ENCODE peak calls at places on chromosomes 1 and 21, in eight cellular contexts. B, E, F, N, A, Z, P and K are unnamed samples.

GRCh38 chr1:113109908-113110554 is 37.0 kb downstream of the LRIG2 start:
- DNase-seq in B (peak; percentile 56), E (no peak), F (no peak), N (no peak), A (peak; percentile 13), Z (no peak), P (no peak), K (peak; percentile 5)

GRCh38 chr1:27106561-27107323 is 48.2 kb downstream of the SLC9A1 start:
- DNase-seq in B (no peak), E (no peak), F (no peak), N (no peak), A (no peak), Z (no peak), P (no peak), K (no peak)

GRCh38 chr1:179334440-179334839 is 31.3 kb upstream of the AXDND1 start:
- DNase-seq in B (no peak), E (no peak), F (no peak), N (no peak), A (no peak), Z (no peak), P (no peak), K (no peak)

GRCh38 chr21:36988536-36988935 is 18.0 kb upstream of the RIPPLY3 start:
- DNase-seq in B (no peak), E (no peak), F (no peak), N (no peak), A (no peak), Z (no peak), P (no peak), K (no peak)

GRCh38 chr1:161379071-161379470 is 11.4 kb upstream of the CFAP126 start:
- DNase-seq in B (no peak), E (no peak), F (no peak), N (no peak), A (no peak), Z (no peak), P (no peak), K (no peak)

GRCh38 chr1:160058087-160058486 is 11.9 kb downstream of the KCNJ10 start:
- DNase-seq in B (no peak), E (no peak), F (no peak), N (no peak), A (no peak), Z (no peak), P (no peak), K (no peak)

GRCh38 chr1:219283541-219283940 is 109.9 kb downstream of the LYPLAL1 start:
- DNase-seq in B (no peak), E (no peak), F (no peak), N (no peak), A (no peak), Z (no peak), P (no peak), K (no peak)

GRCh38 chr1:35005711-35006110 is 20.6 kb upstream of the TMEM35B start:
- DNase-seq in B (no peak), E (no peak), F (no peak), N (no peak), A (no peak), Z (no peak), P (no peak), K (no peak)

GRCh38 chr1:76023669-76024407 is 50.7 kb upstream of the ST6GALNAC3 start:
- DNase-seq in B (no peak), E (no peak), F (no peak), N (no peak), A (no peak), Z (no peak), P (no peak), K (no peak)

GRCh38 chr21:29939859-29940245 is at the start of gene GRIK1:
- DNase-seq in B (no peak), E (no peak), F (peak; percentile 29), N (no peak), A (no peak), Z (no peak), P (no peak), K (no peak)

GRCh38 chr21:45938453-45938755 is 43.2 kb upstream of the COL6A1 start:
- DNase-seq in B (no peak), E (no peak), F (no peak), N (no peak), A (no peak), Z (no peak), P (no peak), K (no peak)

GRCh38 chr1:200890818-200891773 is 3.6 kb upstream of the INAVA start:
- DNase-seq in B (no peak), E (no peak), F (peak; percentile 70), N (no peak), A (peak; percentile 74), Z (no peak), P (peak; percentile 89), K (no peak)

GRCh38 chr1:167821969-167822685 is 91.8 kb downstream of the ADCY10 start:
- DNase-seq in B (no peak), E (no peak), F (no peak), N (no peak), A (peak; percentile 23), Z (no peak), P (no peak), K (no peak)

GRCh38 chr1:244271909-244272308 is 179.8 kb downstream of the ADSS2 start:
- DNase-seq in B (no peak), E (no peak), F (no peak), N (no peak), A (no peak), Z (no peak), P (no peak), K (no peak)

GRCh38 chr1:177770096-177770495 is 199.8 kb downstream of the SEC16B start:
- DNase-seq in B (no peak), E (no peak), F (no peak), N (no peak), A (no peak), Z (no peak), P (no peak), K (no peak)

GRCh38 chr1:39178541-39179431 is 25.7 kb upstream of the MACF1 start:
- DNase-seq in B (no peak), E (no peak), F (no peak), N (no peak), A (peak; percentile 48), Z (no peak), P (no peak), K (no peak)

GRCh38 chr1:243487649-243488227 is 231.9 kb downstream of the SDCCAG8 start:
- DNase-seq in B (no peak), E (no peak), F (no peak), N (no peak), A (no peak), Z (no peak), P (no peak), K (no peak)

GRCh38 chr1:207002731-207003146 is 29.8 kb downstream of the C1orf116 start:
- DNase-seq in B (peak; percentile 7), E (no peak), F (no peak), N (no peak), A (no peak), Z (no peak), P (no peak), K (no peak)

GRCh38 chr1:230242317-230242716 is 175.3 kb downstream of the GALNT2 start:
- DNase-seq in B (no peak), E (no peak), F (no peak), N (no peak), A (no peak), Z (no peak), P (no peak), K (no peak)

GRCh38 chr1:94542088-94542671 is 621 bp upstream of the F3 start:
- DNase-seq in B (peak; percentile 75), E (no peak), F (no peak), N (no peak), A (no peak), Z (no peak), P (no peak), K (no peak)

GRCh38 chr21:37006521-37007291 is at the start of gene RIPPLY3:
- DNase-seq in B (no peak), E (no peak), F (peak; percentile 23), N (no peak), A (no peak), Z (peak; percentile 12), P (peak; percentile 70), K (no peak)

GRCh38 chr1:28893403-28894102 is 20.8 kb upstream of the EPB41 start:
- DNase-seq in B (peak; percentile 58), E (no peak), F (no peak), N (no peak), A (no peak), Z (no peak), P (no peak), K (no peak)

GRCh38 chr1:9315411-9316079 is 22.9 kb downstream of the SPSB1 start:
- DNase-seq in B (no peak), E (peak; percentile 53), F (no peak), N (no peak), A (no peak), Z (no peak), P (no peak), K (no peak)

GRCh38 chr1:52676249-52676903 is 21.8 kb downstream of the COA7 start:
- DNase-seq in B (no peak), E (no peak), F (no peak), N (no peak), A (no peak), Z (no peak), P (no peak), K (no peak)

GRCh38 chr1:68495532-68495931 is 1.4 kb downstream of the DEPDC1 start:
- DNase-seq in B (no peak), E (no peak), F (no peak), N (no peak), A (no peak), Z (no peak), P (no peak), K (no peak)

GRCh38 chr1:228782662-228783414 is 47.6 kb downstream of the RHOU start:
- DNase-seq in B (no peak), E (no peak), F (no peak), N (no peak), A (peak; percentile 26), Z (no peak), P (no peak), K (no peak)

GRCh38 chr1:175893192-175893591 is 149.8 kb upstream of the TNR start:
- DNase-seq in B (no peak), E (no peak), F (no peak), N (no peak), A (no peak), Z (no peak), P (no peak), K (no peak)

GRCh38 chr1:219347843-219348475 is 174.3 kb downstream of the LYPLAL1 start:
- DNase-seq in B (no peak), E (no peak), F (no peak), N (no peak), A (no peak), Z (no peak), P (no peak), K (no peak)

GRCh38 chr1:24946861-24947658 is 17.0 kb upstream of the RUNX3 start:
- DNase-seq in B (no peak), E (no peak), F (no peak), N (no peak), A (no peak), Z (no peak), P (no peak), K (no peak)

GRCh38 chr1:31788825-31789256 is 24.7 kb upstream of the ADGRB2 start:
- DNase-seq in B (peak; percentile 30), E (peak; percentile 20), F (no peak), N (no peak), A (peak; percentile 39), Z (no peak), P (no peak), K (no peak)

GRCh38 chr1:109248797-109249629 is at the start of gene CELSR2:
- DNase-seq in B (no peak), E (peak; percentile 39), F (peak; percentile 61), N (peak; percentile 23), A (peak; percentile 51), Z (peak; percentile 62), P (peak; percentile 90), K (no peak)

GRCh38 chr1:91761303-91761721 is 124.6 kb downstream of the TGFBR3 start:
- DNase-seq in B (no peak), E (no peak), F (no peak), N (no peak), A (no peak), Z (no peak), P (no peak), K (no peak)